ENCODE peak calls at places on chromosomes 4 and X, in five cellular contexts. H is WTC11; B is OCI-LY7; F is CD4-positive, alpha-beta T cell; W is endodermal cell. X is an unnamed sample.

GRCh38 chr4:141636771-141637460 is 533 bp downstream of the IL15 start:
- DNase-seq in B (no peak), W (peak), F (no peak), H (peak), X (peak)

GRCh38 chrX:71282514-71283408 is 674 bp upstream of the NONO start:
- DNase-seq in W (no peak), F (peak), B (no peak), H (no peak), X (no peak)

GRCh38 chr4:91319869-91320268 is 983.9 kb upstream of the GRID2 start:
- DNase-seq in F (no peak), B (no peak), H (no peak), W (no peak), X (no peak)

GRCh38 chrX:74535633-74536141 is 78.7 kb downstream of the RLIM start:
- DNase-seq in W (peak), B (no peak), H (peak), F (peak), X (no peak)

GRCh38 chr4:110631582-110632505 is 9.0 kb upstream of the PITX2 start:
- DNase-seq in F (no peak), H (peak), B (peak), W (peak), X (no peak)

GRCh38 chr4:159549092-159549491 is 446.2 kb downstream of the RAPGEF2 start:
- DNase-seq in W (no peak), F (no peak), B (no peak), H (no peak), X (no peak)

GRCh38 chr4:173735055-173735454 is 205.0 kb upstream of the HAND2 start:
- DNase-seq in H (no peak), F (no peak), B (no peak), W (no peak), X (no peak)

GRCh38 chrX:21657318-21658151 is 595 bp downstream of the KLHL34 start:
- DNase-seq in B (no peak), H (peak), F (no peak), W (no peak), X (no peak)

GRCh38 chrX:74925210-74926088 is at the start of gene NEXMIF:
- DNase-seq in H (peak), W (no peak), F (peak), B (no peak), X (peak)

GRCh38 chrX:15738686-15739016 is 581 bp downstream of the CA5B start:
- DNase-seq in F (no peak), H (no peak), W (no peak), B (peak), X (no peak)

GRCh38 chr4:166886708-166887107 is 347.6 kb downstream of the SPOCK3 start:
- DNase-seq in W (no peak), H (no peak), B (no peak), F (no peak), X (no peak)

GRCh38 chrX:40105791-40106676 is 8.3 kb upstream of the BCOR start:
- DNase-seq in B (peak), W (peak), H (peak), F (peak), X (peak)

GRCh38 chr4:44927361-44928061 is 201.2 kb upstream of the GNPDA2 start:
- DNase-seq in B (peak), W (no peak), H (no peak), F (no peak), X (no peak)

GRCh38 chr4:108889696-108890475 is 127.0 kb upstream of the ETNPPL start:
- DNase-seq in H (no peak), F (no peak), W (no peak), B (no peak), X (no peak)

GRCh38 chr4:70901607-70901983 is 574 bp upstream of the MOB1B start:
- DNase-seq in F (no peak), W (no peak), B (peak), H (no peak), X (no peak)

GRCh38 chrX:2635366-2635765 is 55.7 kb upstream of the CD99 start:
- DNase-seq in B (no peak), H (no peak), W (no peak), F (no peak), X (no peak)

GRCh38 chrX:154028502-154029184 is 8.9 kb upstream of the IRAK1 start:
- DNase-seq in H (no peak), B (no peak), F (no peak), W (no peak), X (no peak)

GRCh38 chrX:6505960-6506359 is 29.0 kb downstream of the VCX3A start:
- DNase-seq in H (no peak), W (no peak), F (no peak), B (no peak), X (no peak)

GRCh38 chr4:172155838-172156345 is 342.7 kb downstream of the GALNTL6 start:
- DNase-seq in H (peak), W (no peak), B (no peak), F (no peak), X (no peak)

GRCh38 chr4:176774852-176775251 is 17.9 kb downstream of the VEGFC start:
- DNase-seq in W (no peak), B (no peak), F (no peak), H (no peak), X (no peak)

GRCh38 chrX:40304115-40304514 is 206.4 kb upstream of the BCOR start:
- DNase-seq in H (no peak), F (no peak), W (peak), B (no peak), X (no peak)

GRCh38 chr4:92840880-92841279 is 537.1 kb downstream of the GRID2 start:
- DNase-seq in F (no peak), H (no peak), W (no peak), B (no peak), X (no peak)

GRCh38 chr4:40829586-40829985 is 79.8 kb downstream of the NSUN7 start:
- DNase-seq in F (no peak), H (no peak), W (no peak), B (no peak), X (no peak)

GRCh38 chrX:111854778-111855490 is 21.0 kb upstream of the TRPC5OS start:
- DNase-seq in F (no peak), W (peak), B (peak), H (peak), X (no peak)

GRCh38 chr4:115515379-115516171 is 402.2 kb upstream of the NDST4 start:
- DNase-seq in F (no peak), W (no peak), H (no peak), B (no peak), X (peak)

GRCh38 chr4:155419266-155419665 is 42.5 kb upstream of the MAP9 start:
- DNase-seq in F (no peak), H (no peak), B (no peak), W (no peak), X (no peak)

GRCh38 chr4:7324651-7325121 is 110.0 kb downstream of the PSAPL1 start:
- DNase-seq in H (no peak), B (no peak), F (peak), W (peak), X (no peak)

GRCh38 chr4:109826719-109827118 is 1.1 kb upstream of the RRH start:
- DNase-seq in W (no peak), F (no peak), B (peak), H (no peak), X (no peak)

GRCh38 chr4:94491322-94491721 is 39.6 kb downstream of the PDLIM5 start:
- DNase-seq in F (no peak), W (no peak), B (no peak), H (no peak), X (no peak)

GRCh38 chrX:107107459-107107858 is 11.2 kb downstream of the RBM41 start:
- DNase-seq in F (no peak), W (no peak), B (no peak), H (no peak), X (no peak)

GRCh38 chrX:107102980-107103379 is 15.6 kb downstream of the RBM41 start:
- DNase-seq in F (no peak), B (no peak), H (no peak), W (no peak), X (no peak)
- TF ChIP-seq CTCF in F (no peak), B (peak), H (no peak), W (no peak), X (no peak)

GRCh38 chrX:83469551-83469950 is 38.5 kb upstream of the POU3F4 start:
- DNase-seq in W (peak), B (peak), H (peak), F (no peak), X (peak)
- TF ChIP-seq CTCF in W (peak), B (peak), H (no peak), F (no peak), X (peak)

DNA sequence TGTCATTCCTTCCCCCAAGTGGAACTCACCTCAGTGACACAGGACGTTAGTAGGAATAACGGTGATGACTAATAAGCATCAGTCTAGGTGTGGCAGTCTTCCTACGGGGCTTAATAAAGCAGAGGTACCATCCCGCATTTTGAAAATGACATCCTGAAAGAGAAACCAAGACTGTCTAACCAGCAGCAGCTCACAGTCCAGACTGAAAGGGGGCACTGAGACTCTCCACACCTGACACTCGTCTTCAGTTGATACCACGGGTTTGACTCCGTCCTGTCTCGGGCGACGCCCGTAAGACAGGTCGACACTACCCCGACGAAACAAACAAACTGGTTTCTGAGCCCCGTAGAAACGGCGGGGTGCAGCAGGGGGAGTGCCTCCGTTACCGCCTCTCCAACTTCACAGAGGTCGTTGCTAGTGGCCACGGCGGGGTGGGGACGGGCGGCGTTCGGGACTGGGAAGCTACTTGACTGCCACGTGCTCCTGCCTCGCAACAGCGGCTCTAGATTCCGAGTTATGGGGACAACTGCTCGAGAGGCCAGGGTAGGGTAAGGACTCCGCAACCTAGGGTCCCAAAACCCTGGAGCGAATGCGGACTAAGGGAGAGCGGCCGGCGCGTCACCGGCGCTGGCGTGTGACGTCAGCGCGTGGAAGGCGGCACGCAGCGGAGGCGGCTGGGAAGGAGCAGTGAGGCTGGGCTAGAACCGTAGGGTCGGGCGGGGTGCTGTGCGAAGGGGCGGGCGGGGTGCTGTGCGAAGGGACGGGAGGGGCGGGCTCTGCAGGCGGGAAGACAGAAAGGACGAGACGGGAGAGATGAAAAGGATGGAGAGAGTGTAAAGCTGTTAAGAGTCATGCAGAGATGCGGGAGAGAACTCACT is at the start of gene NEK1:
- DNase-seq in H (peak), W (peak), B (peak), F (peak), X (peak)
- TF ChIP-seq CTCF in H (no peak), W (no peak), B (peak), F (no peak), X (peak)

GRCh38 chr4:178602833-178603232 is 1160.6 kb upstream of the AGA start:
- DNase-seq in B (no peak), W (no peak), F (no peak), H (no peak), X (no peak)

GRCh38 chr4:178598672-178599071 is 1156.4 kb upstream of the AGA start:
- DNase-seq in W (no peak), H (no peak), B (no peak), F (no peak), X (no peak)

DNA sequence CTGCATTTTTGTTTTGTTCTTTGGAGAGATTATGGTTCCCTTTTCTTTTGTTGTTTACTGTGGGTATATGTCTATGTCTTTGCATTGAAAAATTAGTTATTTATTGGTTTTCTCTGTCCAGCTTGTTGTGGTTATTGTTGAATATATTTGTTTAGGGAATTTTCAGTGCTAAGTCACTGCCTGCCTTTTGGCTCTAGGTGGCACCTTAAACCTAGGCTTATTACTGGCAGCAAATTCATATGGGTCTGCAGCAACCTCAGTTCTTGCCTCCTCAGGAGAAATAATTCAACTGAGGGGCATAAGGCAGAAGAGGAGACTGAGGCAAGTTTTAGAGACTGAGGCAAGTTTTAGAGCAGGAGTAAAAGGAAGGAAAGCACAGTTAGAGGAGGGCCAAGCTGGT is 1157.3 kb upstream of the AGA start:
- DNase-seq in H (no peak), W (no peak), F (no peak), B (no peak), X (no peak)
- TF ChIP-seq CTCF in H (no peak), W (peak), F (no peak), B (no peak), X (peak)

DNA sequence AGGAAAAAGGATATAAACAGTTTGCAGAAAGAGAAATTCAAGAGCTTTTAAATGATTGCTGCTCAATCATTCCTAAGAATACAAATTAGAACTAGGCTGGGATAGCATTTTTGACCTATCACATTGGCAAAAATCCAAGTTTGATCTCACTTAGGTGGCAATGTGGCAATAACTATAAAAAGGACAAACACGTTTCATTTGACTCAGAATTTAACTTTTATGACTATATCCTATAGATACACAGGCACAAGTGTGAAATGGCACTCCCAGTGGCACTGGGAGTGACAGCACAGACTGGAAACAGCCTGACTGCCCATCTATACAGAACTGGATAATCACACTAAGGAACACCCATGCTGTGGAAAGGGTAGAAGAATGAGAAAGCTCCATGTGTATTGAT is 11.1 kb downstream of the CENPU start:
- DNase-seq in F (no peak), B (no peak), W (no peak), H (no peak), X (no peak)
- TF ChIP-seq CTCF in F (no peak), B (peak), W (peak), H (no peak), X (peak)

GRCh38 chr4:76374744-76375143 is 46.2 kb downstream of the CCDC158 start:
- DNase-seq in W (no peak), F (no peak), H (no peak), B (no peak), X (no peak)
- TF ChIP-seq CTCF in W (no peak), F (no peak), H (no peak), B (no peak), X (no peak)

GRCh38 chrX:155179343-155179997 is 36.8 kb upstream of the VBP1 start:
- DNase-seq in W (no peak), H (no peak), F (no peak), B (no peak), X (no peak)
- TF ChIP-seq CTCF in W (peak), H (no peak), F (no peak), B (peak), X (peak)